ENCODE peak calls at places on chromosomes 4 and X, in six cellular contexts. One of them, this sample, is unnamed.

GRCh38 chr4:57193164-57193810 is 83.1 kb upstream of the IGFBP7 start:
- DNase-seq in cardiac fibroblast: no peak
- DNase-seq in heart right ventricle: no peak
- DNase-seq in fibroblast of the aortic adventitia: no peak
- DNase-seq in colonic mucosa: no peak
- DNase-seq in left lung: no peak
- DNase-seq in this sample: no peak

GRCh38 chr4:112862318-112862674 is 187.2 kb upstream of the ANK2 start:
- DNase-seq in cardiac fibroblast: no peak
- DNase-seq in heart right ventricle: no peak
- DNase-seq in fibroblast of the aortic adventitia: no peak
- DNase-seq in colonic mucosa: no peak
- DNase-seq in left lung: no peak
- DNase-seq in this sample: no peak

GRCh38 chrX:31717474-31717873 is 645.6 kb upstream of the FTHL17 start:
- DNase-seq in cardiac fibroblast: no peak
- DNase-seq in heart right ventricle: no peak
- DNase-seq in fibroblast of the aortic adventitia: no peak
- DNase-seq in colonic mucosa: no peak
- DNase-seq in left lung: no peak
- DNase-seq in this sample: no peak

GRCh38 chr4:1767770-1768366 is 25.2 kb upstream of the FGFR3 start:
- DNase-seq in cardiac fibroblast: peak
- DNase-seq in heart right ventricle: no peak
- DNase-seq in fibroblast of the aortic adventitia: peak
- DNase-seq in colonic mucosa: peak
- DNase-seq in left lung: peak
- DNase-seq in this sample: peak

GRCh38 chr4:66062044-66062443 is 391.8 kb upstream of the EPHA5 start:
- DNase-seq in cardiac fibroblast: peak
- DNase-seq in heart right ventricle: no peak
- DNase-seq in fibroblast of the aortic adventitia: peak
- DNase-seq in colonic mucosa: no peak
- DNase-seq in left lung: no peak
- DNase-seq in this sample: peak

GRCh38 chr4:1204286-1204827 is 32.0 kb upstream of the SPON2 start:
- DNase-seq in cardiac fibroblast: no peak
- DNase-seq in heart right ventricle: no peak
- DNase-seq in fibroblast of the aortic adventitia: no peak
- DNase-seq in colonic mucosa: peak
- DNase-seq in left lung: no peak
- DNase-seq in this sample: no peak

GRCh38 chrX:40145670-40146470 is 48.1 kb upstream of the BCOR start:
- DNase-seq in cardiac fibroblast: no peak
- DNase-seq in heart right ventricle: no peak
- DNase-seq in fibroblast of the aortic adventitia: no peak
- DNase-seq in colonic mucosa: no peak
- DNase-seq in left lung: no peak
- DNase-seq in this sample: no peak

GRCh38 chr4:179625391-179625790 is 2183.2 kb upstream of the AGA start:
- DNase-seq in cardiac fibroblast: peak
- DNase-seq in heart right ventricle: no peak
- DNase-seq in fibroblast of the aortic adventitia: peak
- DNase-seq in colonic mucosa: no peak
- DNase-seq in left lung: no peak
- DNase-seq in this sample: peak

GRCh38 chr4:4859799-4860380 is 425 bp downstream of the MSX1 start:
- DNase-seq in cardiac fibroblast: no peak
- DNase-seq in heart right ventricle: no peak
- DNase-seq in fibroblast of the aortic adventitia: no peak
- DNase-seq in colonic mucosa: no peak
- DNase-seq in left lung: no peak
- DNase-seq in this sample: no peak

GRCh38 chr4:52968241-52968640 is 106.1 kb downstream of the RASL11B start:
- DNase-seq in cardiac fibroblast: no peak
- DNase-seq in heart right ventricle: no peak
- DNase-seq in fibroblast of the aortic adventitia: no peak
- DNase-seq in colonic mucosa: no peak
- DNase-seq in left lung: no peak
- DNase-seq in this sample: no peak

GRCh38 chr4:8173641-8174242 is 15.1 kb upstream of the ABLIM2 start:
- DNase-seq in cardiac fibroblast: no peak
- DNase-seq in heart right ventricle: no peak
- DNase-seq in fibroblast of the aortic adventitia: no peak
- DNase-seq in colonic mucosa: no peak
- DNase-seq in left lung: no peak
- DNase-seq in this sample: no peak

GRCh38 chr4:99610605-99611172 is 36.1 kb downstream of the MTTP start:
- DNase-seq in cardiac fibroblast: no peak
- DNase-seq in heart right ventricle: no peak
- DNase-seq in fibroblast of the aortic adventitia: peak
- DNase-seq in colonic mucosa: no peak
- DNase-seq in left lung: no peak
- DNase-seq in this sample: no peak

GRCh38 chr4:911871-912490 is 20.1 kb downstream of the GAK start:
- DNase-seq in cardiac fibroblast: no peak
- DNase-seq in heart right ventricle: no peak
- DNase-seq in fibroblast of the aortic adventitia: no peak
- DNase-seq in colonic mucosa: no peak
- DNase-seq in left lung: no peak
- DNase-seq in this sample: no peak

GRCh38 chr4:91448668-91449330 is 855.0 kb upstream of the GRID2 start:
- DNase-seq in cardiac fibroblast: peak
- DNase-seq in heart right ventricle: no peak
- DNase-seq in fibroblast of the aortic adventitia: no peak
- DNase-seq in colonic mucosa: no peak
- DNase-seq in left lung: no peak
- DNase-seq in this sample: peak

GRCh38 chr4:82450966-82451755 is 20.8 kb downstream of the ENOPH1 start:
- DNase-seq in cardiac fibroblast: no peak
- DNase-seq in heart right ventricle: no peak
- DNase-seq in fibroblast of the aortic adventitia: no peak
- DNase-seq in colonic mucosa: no peak
- DNase-seq in left lung: no peak
- DNase-seq in this sample: no peak

GRCh38 chr4:105613326-105613725 is 60.9 kb downstream of the ARHGEF38 start:
- DNase-seq in cardiac fibroblast: peak
- DNase-seq in heart right ventricle: no peak
- DNase-seq in fibroblast of the aortic adventitia: no peak
- DNase-seq in colonic mucosa: no peak
- DNase-seq in left lung: no peak
- DNase-seq in this sample: no peak

GRCh38 chr4:16198271-16198670 is 28.0 kb downstream of the TAPT1 start:
- DNase-seq in cardiac fibroblast: no peak
- DNase-seq in heart right ventricle: no peak
- DNase-seq in fibroblast of the aortic adventitia: no peak
- DNase-seq in colonic mucosa: no peak
- DNase-seq in left lung: no peak
- DNase-seq in this sample: no peak

GRCh38 chr4:164779811-164780216 is 25.9 kb downstream of the SMIM31 start:
- DNase-seq in cardiac fibroblast: peak
- DNase-seq in heart right ventricle: no peak
- DNase-seq in fibroblast of the aortic adventitia: peak
- DNase-seq in colonic mucosa: peak
- DNase-seq in left lung: no peak
- DNase-seq in this sample: peak

GRCh38 chrX:12975999-12976558 is 1.2 kb downstream of the TMSB4X start:
- DNase-seq in cardiac fibroblast: peak
- DNase-seq in heart right ventricle: peak
- DNase-seq in fibroblast of the aortic adventitia: peak
- DNase-seq in colonic mucosa: peak
- DNase-seq in left lung: peak
- DNase-seq in this sample: peak

GRCh38 chrX:71577682-71578081 is 555 bp upstream of the GCNA start:
- DNase-seq in cardiac fibroblast: no peak
- DNase-seq in heart right ventricle: no peak
- DNase-seq in fibroblast of the aortic adventitia: no peak
- DNase-seq in colonic mucosa: no peak
- DNase-seq in left lung: no peak
- DNase-seq in this sample: no peak

GRCh38 chrX:23276475-23276874 is 58.2 kb upstream of the PTCHD1 start:
- DNase-seq in cardiac fibroblast: no peak
- DNase-seq in heart right ventricle: no peak
- DNase-seq in fibroblast of the aortic adventitia: no peak
- DNase-seq in colonic mucosa: no peak
- DNase-seq in left lung: no peak
- DNase-seq in this sample: no peak

GRCh38 chrX:21799767-21800166 is 39.6 kb upstream of the MBTPS2 start:
- DNase-seq in cardiac fibroblast: no peak
- DNase-seq in heart right ventricle: no peak
- DNase-seq in fibroblast of the aortic adventitia: no peak
- DNase-seq in colonic mucosa: no peak
- DNase-seq in left lung: no peak
- DNase-seq in this sample: no peak

GRCh38 chr4:100290585-100290984 is 100.3 kb upstream of the DDIT4L start:
- DNase-seq in cardiac fibroblast: no peak
- DNase-seq in heart right ventricle: no peak
- DNase-seq in fibroblast of the aortic adventitia: peak
- DNase-seq in colonic mucosa: no peak
- DNase-seq in left lung: no peak
- DNase-seq in this sample: no peak

GRCh38 chr4:3469386-3470243 is 6.5 kb downstream of the DOK7 start:
- DNase-seq in cardiac fibroblast: no peak
- DNase-seq in heart right ventricle: no peak
- DNase-seq in fibroblast of the aortic adventitia: no peak
- DNase-seq in colonic mucosa: no peak
- DNase-seq in left lung: no peak
- DNase-seq in this sample: no peak

GRCh38 chr4:156949373-156949814 is 22.2 kb downstream of the PDGFC start:
- DNase-seq in cardiac fibroblast: peak
- DNase-seq in heart right ventricle: no peak
- DNase-seq in fibroblast of the aortic adventitia: peak
- DNase-seq in colonic mucosa: no peak
- DNase-seq in left lung: no peak
- DNase-seq in this sample: peak

GRCh38 chrX:123803331-123803983 is 56.4 kb upstream of the XIAP start:
- DNase-seq in cardiac fibroblast: peak
- DNase-seq in heart right ventricle: peak
- DNase-seq in fibroblast of the aortic adventitia: peak
- DNase-seq in colonic mucosa: no peak
- DNase-seq in left lung: no peak
- DNase-seq in this sample: peak

GRCh38 chrX:151391722-151392121 is 5.3 kb upstream of the VMA21 start:
- DNase-seq in cardiac fibroblast: no peak
- DNase-seq in heart right ventricle: no peak
- DNase-seq in fibroblast of the aortic adventitia: no peak
- DNase-seq in colonic mucosa: no peak
- DNase-seq in left lung: no peak
- DNase-seq in this sample: no peak

GRCh38 chr4:120916937-120917336 is 5.6 kb downstream of the PRDM5 start:
- DNase-seq in cardiac fibroblast: no peak
- DNase-seq in heart right ventricle: no peak
- DNase-seq in fibroblast of the aortic adventitia: no peak
- DNase-seq in colonic mucosa: no peak
- DNase-seq in left lung: no peak
- DNase-seq in this sample: no peak

GRCh38 chrX:107627792-107628661 is at the start of gene PRPS1:
- DNase-seq in cardiac fibroblast: peak
- DNase-seq in heart right ventricle: peak
- DNase-seq in fibroblast of the aortic adventitia: peak
- DNase-seq in colonic mucosa: peak
- DNase-seq in left lung: peak
- DNase-seq in this sample: peak
- TF ChIP-seq CTCF in cardiac fibroblast: no peak
- TF ChIP-seq CTCF in heart right ventricle: no peak
- TF ChIP-seq CTCF in fibroblast of the aortic adventitia: no peak
- TF ChIP-seq CTCF in colonic mucosa: no peak
- TF ChIP-seq CTCF in left lung: no peak
- TF ChIP-seq CTCF in this sample: no peak

GRCh38 chr4:14787221-14787620 is 215.1 kb upstream of the CPEB2 start:
- DNase-seq in cardiac fibroblast: no peak
- DNase-seq in heart right ventricle: no peak
- DNase-seq in fibroblast of the aortic adventitia: no peak
- DNase-seq in colonic mucosa: no peak
- DNase-seq in left lung: no peak
- DNase-seq in this sample: no peak

GRCh38 chr4:14787894-14788293 is 214.4 kb upstream of the CPEB2 start:
- DNase-seq in cardiac fibroblast: peak
- DNase-seq in heart right ventricle: no peak
- DNase-seq in fibroblast of the aortic adventitia: peak
- DNase-seq in colonic mucosa: no peak
- DNase-seq in left lung: no peak
- DNase-seq in this sample: peak

GRCh38 chr4:14790487-14790886 is 211.8 kb upstream of the CPEB2 start:
- DNase-seq in cardiac fibroblast: no peak
- DNase-seq in heart right ventricle: no peak
- DNase-seq in fibroblast of the aortic adventitia: no peak
- DNase-seq in colonic mucosa: no peak
- DNase-seq in left lung: no peak
- DNase-seq in this sample: no peak

GRCh38 chr4:14792702-14793227 is 209.5 kb upstream of the CPEB2 start:
- DNase-seq in cardiac fibroblast: peak
- DNase-seq in heart right ventricle: no peak
- DNase-seq in fibroblast of the aortic adventitia: no peak
- DNase-seq in colonic mucosa: no peak
- DNase-seq in left lung: no peak
- DNase-seq in this sample: no peak
- H3K4me3 ChIP-seq in cardiac fibroblast: no peak
- H3K4me3 ChIP-seq in heart right ventricle: no peak
- H3K4me3 ChIP-seq in fibroblast of the aortic adventitia: no peak
- H3K4me3 ChIP-seq in colonic mucosa: no peak
- H3K4me3 ChIP-seq in left lung: no peak
- H3K4me3 ChIP-seq in this sample: no peak

DNA sequence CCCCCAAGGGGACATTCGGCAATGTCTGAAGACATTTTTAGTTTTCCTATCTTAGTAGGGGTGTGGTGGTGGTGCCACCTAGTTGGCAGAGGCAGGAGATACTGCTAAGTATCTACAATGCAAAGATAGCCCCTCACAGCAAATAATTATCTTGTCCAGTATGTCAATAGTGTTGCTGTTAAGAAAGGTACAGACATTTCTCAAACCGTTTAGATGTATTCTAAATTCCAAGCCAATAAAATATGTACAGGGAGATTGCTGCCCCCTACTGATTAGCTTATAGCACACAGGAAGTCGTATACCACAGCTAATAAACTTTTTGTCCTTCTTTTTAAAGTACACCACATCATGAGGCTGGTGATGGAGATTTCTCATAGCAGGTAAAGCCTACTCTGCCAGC is 260.5 kb downstream of the TMA16 start:
- DNase-seq in cardiac fibroblast: peak
- DNase-seq in heart right ventricle: no peak
- DNase-seq in fibroblast of the aortic adventitia: peak
- DNase-seq in colonic mucosa: no peak
- DNase-seq in left lung: no peak
- DNase-seq in this sample: peak
- TF ChIP-seq CTCF in cardiac fibroblast: peak
- TF ChIP-seq CTCF in heart right ventricle: no peak
- TF ChIP-seq CTCF in fibroblast of the aortic adventitia: no peak
- TF ChIP-seq CTCF in colonic mucosa: no peak
- TF ChIP-seq CTCF in left lung: no peak
- TF ChIP-seq CTCF in this sample: peak

DNA sequence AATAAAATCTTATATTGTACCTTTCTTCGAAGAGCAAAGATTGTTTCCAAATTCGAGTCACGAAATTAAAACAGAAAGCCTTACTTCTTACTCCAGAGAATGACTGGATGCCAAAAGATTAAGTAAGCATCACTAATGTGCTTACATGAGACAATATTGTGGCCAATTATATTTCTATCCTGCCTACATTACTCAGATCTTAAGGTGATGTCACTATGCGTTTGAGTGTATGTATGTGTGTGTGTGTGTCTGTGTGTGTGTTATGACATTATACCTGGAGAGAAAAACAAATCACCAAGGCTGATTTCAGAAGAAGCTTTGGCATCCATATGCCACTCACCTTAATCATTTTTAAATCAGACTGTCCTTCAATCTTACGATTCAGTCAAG is 556.3 kb downstream of the PPARGC1A start:
- DNase-seq in cardiac fibroblast: peak
- DNase-seq in heart right ventricle: no peak
- DNase-seq in fibroblast of the aortic adventitia: peak
- DNase-seq in colonic mucosa: no peak
- DNase-seq in left lung: no peak
- DNase-seq in this sample: peak
- H3K4me3 ChIP-seq in cardiac fibroblast: no peak
- H3K4me3 ChIP-seq in heart right ventricle: no peak
- H3K4me3 ChIP-seq in fibroblast of the aortic adventitia: no peak
- H3K4me3 ChIP-seq in colonic mucosa: no peak
- H3K4me3 ChIP-seq in left lung: no peak
- H3K4me3 ChIP-seq in this sample: no peak

This sample was measured in choroid plexus epithelial cell.